ENCODE peak calls at places on chromosomes 11 and 22, in five cellular contexts. N, R, E, W and B are unnamed samples.

GRCh38 chr11:33772300-33772699 is 2.0 kb downstream of the FBXO3 start:
- DNase-seq in E (peak; percentile 83), W (no peak), N (no peak), R (no peak), B (no peak)

GRCh38 chr22:32904044-32904443 is 102.5 kb downstream of the TIMP3 start:
- DNase-seq in R (no peak), W (no peak), N (no peak), E (no peak), B (no peak)

GRCh38 chr11:121117753-121118152 is 16.7 kb downstream of the TECTA start:
- DNase-seq in E (no peak), R (no peak), N (no peak), W (no peak), B (no peak)

GRCh38 chr11:96061730-96062524 is 138.0 kb upstream of the MTMR2 start:
- DNase-seq in W (no peak), E (no peak), R (no peak), N (peak; percentile 29), B (no peak)

GRCh38 chr11:65288706-65289536 is 25.7 kb upstream of the CDC42EP2 start:
- DNase-seq in N (no peak), E (no peak), R (no peak), W (no peak), B (no peak)

GRCh38 chr22:25759825-25760231 is 17.8 kb downstream of the MYO18B start:
- DNase-seq in W (no peak), R (no peak), N (no peak), E (no peak), B (no peak)

GRCh38 chr22:39174498-39175120 is 22.1 kb upstream of the CBX7 start:
- DNase-seq in E (peak; percentile 100), W (peak; percentile 92), R (peak; percentile 63), N (peak; percentile 34), B (peak; percentile 38)

GRCh38 chr22:40635940-40636379 is 559 bp downstream of the MRTFA start:
- DNase-seq in E (no peak), W (no peak), R (no peak), N (no peak), B (no peak)

GRCh38 chr22:36224245-36224644 is 15.1 kb downstream of the APOL2 start:
- DNase-seq in R (no peak), N (no peak), W (no peak), E (peak; percentile 54), B (no peak)

GRCh38 chr22:20508815-20509271 is 1.4 kb downstream of the MED15 start:
- DNase-seq in N (no peak), W (no peak), R (no peak), E (no peak), B (no peak)